ENCODE peak calls at places on chromosome 21, in four cellular contexts. J is germinal center, Z is psoas muscle, O is iris pigment epithelial cell. P is an unnamed sample.

GRCh38 chr21:14520535-14520934 is 25.6 kb downstream of the SAMSN1 start:
- DNase-seq in O (no peak), J (no peak), Z (no peak), P (no peak)

GRCh38 chr21:45026833-45027232 is 47.5 kb upstream of the ADARB1 start:
- DNase-seq in O (no peak), Z (no peak), J (no peak), P (no peak)

GRCh38 chr21:30434033-30434631 is 4.1 kb downstream of the KRTAP13-4 start:
- DNase-seq in Z (no peak), J (no peak), O (peak), P (no peak)

GRCh38 chr21:26028183-26028582 is 142.4 kb downstream of the APP start:
- DNase-seq in J (no peak), Z (no peak), O (no peak), P (no peak)

GRCh38 chr21:33884361-33885157 is 31.0 kb downstream of the ATP5PO start:
- DNase-seq in Z (no peak), O (peak), J (no peak), P (no peak)

GRCh38 chr21:15130751-15131150 is 66.0 kb upstream of the NRIP1 start:
- DNase-seq in J (no peak), Z (no peak), O (no peak), P (no peak)

GRCh38 chr21:24868117-24868516 is 739.2 kb downstream of the MRPL39 start:
- DNase-seq in Z (no peak), O (no peak), J (no peak), P (no peak)

GRCh38 chr21:33029975-33030461 is 4.3 kb downstream of the OLIG2 start:
- DNase-seq in O (no peak), Z (no peak), J (no peak), P (no peak)

GRCh38 chr21:42164064-42164789 is 54.7 kb upstream of the ABCG1 start:
- DNase-seq in O (peak), Z (peak), J (peak), P (no peak)

GRCh38 chr21:17780539-17780938 is 38.6 kb downstream of the C21orf91 start:
- DNase-seq in O (peak), J (no peak), Z (no peak), P (peak)

P was measured in GM06990.